ENCODE peak calls at places on chromosomes 3 and 15, in five cellular contexts. K, E, Y, C and X are unnamed samples.
A peak's percentile ranks its signal among the peaks of the same experiment; 100 is the strongest.

GRCh38 chr15:79682851-79683288 is 213.9 kb downstream of the MTHFS start:
- DNase-seq in C (no peak), E (no peak), Y (no peak), K (no peak), X (no peak)

GRCh38 chr3:24583004-24583403 is 88.4 kb upstream of the THRB start:
- DNase-seq in Y (no peak), K (no peak), E (no peak), C (no peak), X (no peak)

GRCh38 chr3:171192176-171192854 is 165.8 kb upstream of the SLC2A2 start:
- DNase-seq in C (no peak), K (no peak), Y (no peak), E (no peak), X (no peak)

GRCh38 chr15:31352283-31352880 is 25.7 kb downstream of the KLF13 start:
- DNase-seq in E (no peak), K (no peak), Y (no peak), C (peak; percentile 67), X (peak; percentile 87)

GRCh38 chr15:69501456-69501855 is 48.8 kb downstream of the RPLP1 start:
- DNase-seq in C (no peak), Y (no peak), K (no peak), E (no peak), X (no peak)

GRCh38 chr15:25937796-25938195 is 74.7 kb upstream of the ATP10A start:
- DNase-seq in E (no peak), Y (no peak), K (no peak), C (no peak), X (no peak)

GRCh38 chr3:62567097-62568021 is 194.0 kb upstream of the FEZF2 start:
- DNase-seq in K (peak; percentile 33), Y (no peak), E (no peak), C (no peak), X (no peak)

GRCh38 chr15:72168833-72169232 is 28.8 kb downstream of the GRAMD2A start:
- DNase-seq in E (no peak), K (no peak), Y (no peak), C (no peak), X (no peak)

GRCh38 chr3:79405183-79405582 is 362.6 kb downstream of the ROBO1 start:
- DNase-seq in C (no peak), K (no peak), E (no peak), Y (no peak), X (no peak)

GRCh38 chr15:56586206-56586605 is 121.3 kb upstream of the MNS1 start:
- DNase-seq in Y (no peak), C (no peak), K (no peak), E (no peak), X (no peak)

GRCh38 chr15:73996939-73997338 is 2.4 kb downstream of the PML start:
- DNase-seq in C (no peak), E (no peak), K (no peak), Y (no peak), X (no peak)

GRCh38 chr3:34483290-34483887 is 685.0 kb downstream of the PDCD6IP start:
- DNase-seq in E (no peak), K (no peak), Y (no peak), C (no peak), X (no peak)

GRCh38 chr3:134060561-134061385 is 31.0 kb upstream of the SLCO2A1 start:
- DNase-seq in C (no peak), E (no peak), K (no peak), Y (peak; percentile 39), X (no peak)

GRCh38 chr3:72193768-72194463 is 409.0 kb upstream of the PROK2 start:
- DNase-seq in K (no peak), E (no peak), Y (no peak), C (no peak), X (no peak)

GRCh38 chr3:46829699-46830208 is 33.5 kb downstream of the MYL3 start:
- DNase-seq in C (no peak), K (no peak), Y (no peak), E (no peak), X (no peak)

GRCh38 chr3:56076746-56077145 is 391.5 kb downstream of the ERC2 start:
- DNase-seq in C (no peak), K (no peak), Y (no peak), E (no peak), X (no peak)

GRCh38 chr3:37668431-37668830 is 193.2 kb upstream of the CTDSPL start:
- DNase-seq in Y (no peak), E (no peak), K (peak; percentile 47), C (no peak), X (peak; percentile 29)

GRCh38 chr3:97835761-97836160 is 13.9 kb downstream of the CRYBG3 start:
- DNase-seq in Y (no peak), K (no peak), C (no peak), E (no peak), X (no peak)

GRCh38 chr3:164094546-164094945 is 983.8 kb downstream of the SI start:
- DNase-seq in E (no peak), K (no peak), Y (no peak), C (no peak), X (no peak)

GRCh38 chr15:99442268-99442897 is 123.4 kb upstream of the MEF2A start:
- DNase-seq in Y (peak; percentile 89), C (peak; percentile 56), E (no peak), K (peak; percentile 48), X (no peak)

GRCh38 chr3:191568206-191568605 is 107.2 kb downstream of the PYDC2 start:
- DNase-seq in E (no peak), C (no peak), Y (no peak), K (no peak), X (no peak)

DNA sequence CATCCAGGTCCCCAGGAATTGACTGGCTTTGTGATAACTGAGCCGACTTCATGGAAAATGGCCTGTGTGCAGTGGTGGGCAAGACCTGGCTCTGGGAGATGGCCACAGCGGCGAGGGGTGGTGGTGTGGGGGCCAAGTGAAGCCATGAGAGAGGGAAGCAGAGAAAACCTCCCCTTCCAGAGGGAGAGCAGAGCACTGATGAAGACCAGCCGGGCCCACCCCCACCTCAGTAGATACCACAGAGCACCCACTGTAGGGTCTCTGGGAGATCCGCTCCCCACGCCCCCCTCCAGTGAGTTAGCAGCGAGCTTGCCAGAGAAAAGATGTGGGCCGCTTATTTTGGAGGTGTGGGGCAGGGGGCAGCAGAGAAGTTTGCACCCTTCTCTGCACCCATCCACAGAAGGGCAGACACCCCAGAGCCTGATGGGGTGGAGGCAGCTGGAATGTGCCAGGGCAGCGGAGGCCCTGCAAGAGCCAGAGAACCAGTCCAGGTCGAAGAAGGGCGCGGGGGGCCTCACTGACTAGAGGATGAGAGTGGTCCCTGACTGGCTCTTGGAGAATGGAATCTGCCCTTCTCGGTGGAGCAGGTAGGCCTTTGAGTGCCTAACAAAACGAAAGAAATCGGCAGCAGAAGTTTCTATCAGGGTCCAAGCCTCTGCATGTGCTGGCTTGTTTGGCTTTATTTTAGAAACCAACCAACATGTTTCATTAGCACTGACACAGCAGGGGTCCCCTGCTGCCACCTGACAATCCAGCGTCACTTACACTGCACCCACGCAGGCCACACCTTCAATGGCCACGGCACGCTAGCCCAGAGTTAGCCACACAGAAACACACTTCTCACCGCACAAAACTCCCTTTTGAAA is 28.3 kb downstream of the MELTF start:
- DNase-seq in K (no peak), E (no peak), C (no peak), Y (peak; percentile 68), X (no peak)
- H3K27ac ChIP-seq in K (peak overlapping the region; percentile 99), E (no peak overlapping the region), C (no peak overlapping the region), Y (no peak overlapping the region), X (no peak overlapping the region)

GRCh38 chr3:143002083-143002712 is 828 bp downstream of the U2SURP start:
- DNase-seq in E (no peak), C (no peak), Y (no peak), K (no peak), X (no peak)

GRCh38 chr3:143002727-143003126 is 1.4 kb downstream of the U2SURP start:
- DNase-seq in E (no peak), Y (no peak), K (no peak), C (no peak), X (no peak)

GRCh38 chr3:143001034-143001368 is 369 bp upstream of the U2SURP start:
- DNase-seq in K (no peak), E (no peak), C (no peak), Y (peak; percentile 83), X (peak; percentile 69)

GRCh38 chr3:143001369-143002082 is at the start of gene U2SURP:
- DNase-seq in C (peak; percentile 97), Y (peak; percentile 97), K (peak; percentile 96), E (peak; percentile 93), X (peak; percentile 97)

DNA sequence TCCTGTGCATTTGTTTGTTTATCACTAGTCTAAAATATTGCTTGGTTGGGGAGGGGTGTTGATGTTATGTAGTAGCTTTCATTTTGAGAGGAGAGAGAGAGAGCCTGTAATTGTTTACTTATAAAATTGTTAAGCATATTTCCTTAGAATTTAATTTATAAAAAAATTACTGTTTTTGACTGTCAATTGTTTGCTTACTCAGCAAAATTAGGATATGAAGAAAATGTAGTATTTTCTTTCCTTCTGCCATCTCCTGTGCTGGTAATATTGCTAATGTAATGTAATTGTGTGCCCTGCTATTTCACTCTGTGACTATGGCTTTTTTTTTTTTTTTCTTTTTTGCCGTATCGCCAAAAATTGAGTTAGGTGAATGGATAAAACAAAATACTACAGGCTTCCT is 3.5 kb downstream of the U2SURP start:
- DNase-seq in K (no peak), E (no peak), C (no peak), Y (no peak), X (no peak)
- H3K4me1 ChIP-seq in K (peaks cover 13% of the 10 kb centered on the region), E (no peaks in the 10 kb centered on the region), C (peaks cover 44% of the 10 kb centered on the region), Y (no peaks in the 10 kb centered on the region), X (no peaks in the 10 kb centered on the region)

GRCh38 chr3:102174832-102175374 is 259.9 kb upstream of the ZPLD1 start:
- DNase-seq in E (no peak), Y (no peak), K (no peak), C (no peak), X (no peak)
- H3K27ac ChIP-seq in E (no peak overlapping the region), Y (no peak overlapping the region), K (no peak overlapping the region), C (no peak overlapping the region), X (no peak overlapping the region)

DNA sequence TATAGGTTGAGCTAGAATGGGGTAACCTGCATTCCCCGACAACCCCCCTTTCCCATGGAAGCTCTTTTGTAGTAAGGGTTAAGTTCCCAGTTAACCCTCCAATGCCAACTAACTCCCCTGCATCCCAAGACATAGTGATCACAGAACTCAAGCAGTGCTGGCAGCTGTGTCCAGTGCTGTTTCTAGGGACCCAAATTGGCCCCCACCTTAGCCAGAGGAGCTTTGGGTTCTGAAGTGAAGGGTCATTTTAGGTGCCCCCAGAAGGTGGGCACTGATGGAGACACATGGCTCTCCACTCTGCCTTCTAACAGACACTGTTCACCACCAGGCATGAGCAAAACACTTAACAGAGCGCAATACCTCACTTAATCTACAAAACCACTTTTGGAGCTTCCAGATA is 7.1 kb downstream of the FBXL22 start:
- DNase-seq in E (no peak), C (no peak), K (no peak), Y (no peak), X (no peak)
- H3K4me1 ChIP-seq in E (peaks cover 4% of the 10 kb centered on the region), C (peaks cover 32% of the 10 kb centered on the region), K (peaks cover 7% of the 10 kb centered on the region), Y (no peaks in the 10 kb centered on the region), X (peaks cover under 1% of the 10 kb centered on the region)